ENCODE peak calls at places on chromosomes 1 and 21, in ten cellular contexts. One of them, this sample, is unnamed.

GRCh38 chr1:33358114-33358770 is 37.3 kb upstream of the A3GALT2 start:
- DNase-seq in A549: no peak
- DNase-seq in CD4-positive, CD25-positive, alpha-beta regulatory T cell: no peak
- DNase-seq in GM12865: no peak
- DNase-seq in pancreas: no peak
- DNase-seq in dorsolateral prefrontal cortex: no peak
- DNase-seq in OCI-LY7: no peak
- DNase-seq in right atrium auricular region: no peak
- DNase-seq in ascending aorta: no peak
- DNase-seq in CD8-positive, alpha-beta memory T cell: no peak
- DNase-seq in this sample: no peak

GRCh38 chr1:236507022-236507700 is 16.6 kb upstream of the LGALS8 start:
- DNase-seq in A549: no peak
- DNase-seq in CD4-positive, CD25-positive, alpha-beta regulatory T cell: no peak
- DNase-seq in GM12865: no peak
- DNase-seq in pancreas: no peak
- DNase-seq in dorsolateral prefrontal cortex: no peak
- DNase-seq in OCI-LY7: no peak
- DNase-seq in right atrium auricular region: no peak
- DNase-seq in ascending aorta: no peak
- DNase-seq in CD8-positive, alpha-beta memory T cell: no peak
- DNase-seq in this sample: no peak

GRCh38 chr1:182599339-182599738 is 4.8 kb downstream of the RGS16 start:
- DNase-seq in A549: no peak
- DNase-seq in CD4-positive, CD25-positive, alpha-beta regulatory T cell: no peak
- DNase-seq in GM12865: peak
- DNase-seq in pancreas: no peak
- DNase-seq in dorsolateral prefrontal cortex: no peak
- DNase-seq in OCI-LY7: peak
- DNase-seq in right atrium auricular region: no peak
- DNase-seq in ascending aorta: no peak
- DNase-seq in CD8-positive, alpha-beta memory T cell: no peak
- DNase-seq in this sample: no peak

GRCh38 chr1:48234086-48234485 is 11.6 kb downstream of the SLC5A9 start:
- DNase-seq in A549: no peak
- DNase-seq in CD4-positive, CD25-positive, alpha-beta regulatory T cell: no peak
- DNase-seq in GM12865: no peak
- DNase-seq in pancreas: no peak
- DNase-seq in dorsolateral prefrontal cortex: no peak
- DNase-seq in OCI-LY7: no peak
- DNase-seq in right atrium auricular region: peak
- DNase-seq in ascending aorta: no peak
- DNase-seq in CD8-positive, alpha-beta memory T cell: no peak
- DNase-seq in this sample: no peak

GRCh38 chr1:229887043-229887822 is 179.8 kb upstream of the GALNT2 start:
- DNase-seq in A549: peak
- DNase-seq in CD4-positive, CD25-positive, alpha-beta regulatory T cell: no peak
- DNase-seq in GM12865: no peak
- DNase-seq in pancreas: no peak
- DNase-seq in dorsolateral prefrontal cortex: no peak
- DNase-seq in OCI-LY7: no peak
- DNase-seq in right atrium auricular region: peak
- DNase-seq in ascending aorta: no peak
- DNase-seq in CD8-positive, alpha-beta memory T cell: no peak
- DNase-seq in this sample: no peak

GRCh38 chr1:19765623-19766022 is 34.1 kb downstream of the TMCO4 start:
- DNase-seq in A549: peak
- DNase-seq in CD4-positive, CD25-positive, alpha-beta regulatory T cell: no peak
- DNase-seq in GM12865: no peak
- DNase-seq in pancreas: no peak
- DNase-seq in dorsolateral prefrontal cortex: no peak
- DNase-seq in OCI-LY7: no peak
- DNase-seq in right atrium auricular region: no peak
- DNase-seq in ascending aorta: no peak
- DNase-seq in CD8-positive, alpha-beta memory T cell: no peak
- DNase-seq in this sample: no peak

GRCh38 chr1:36729289-36729688 is 246.6 kb upstream of the CSF3R start:
- DNase-seq in A549: no peak
- DNase-seq in CD4-positive, CD25-positive, alpha-beta regulatory T cell: no peak
- DNase-seq in GM12865: no peak
- DNase-seq in pancreas: no peak
- DNase-seq in dorsolateral prefrontal cortex: no peak
- DNase-seq in OCI-LY7: no peak
- DNase-seq in right atrium auricular region: no peak
- DNase-seq in ascending aorta: no peak
- DNase-seq in CD8-positive, alpha-beta memory T cell: no peak
- DNase-seq in this sample: no peak

GRCh38 chr1:221161571-221162041 is 282.4 kb downstream of the HLX start:
- DNase-seq in A549: no peak
- DNase-seq in CD4-positive, CD25-positive, alpha-beta regulatory T cell: no peak
- DNase-seq in GM12865: no peak
- DNase-seq in pancreas: no peak
- DNase-seq in dorsolateral prefrontal cortex: no peak
- DNase-seq in OCI-LY7: no peak
- DNase-seq in right atrium auricular region: peak
- DNase-seq in ascending aorta: no peak
- DNase-seq in CD8-positive, alpha-beta memory T cell: no peak
- DNase-seq in this sample: no peak

GRCh38 chr21:45288441-45288841 is 746 bp upstream of the POFUT2 start:
- DNase-seq in A549: no peak
- DNase-seq in CD4-positive, CD25-positive, alpha-beta regulatory T cell: no peak
- DNase-seq in GM12865: no peak
- DNase-seq in pancreas: no peak
- DNase-seq in dorsolateral prefrontal cortex: no peak
- DNase-seq in OCI-LY7: no peak
- DNase-seq in right atrium auricular region: peak
- DNase-seq in ascending aorta: no peak
- DNase-seq in CD8-positive, alpha-beta memory T cell: no peak
- DNase-seq in this sample: no peak

GRCh38 chr21:45287438-45288391 is at the start of gene POFUT2:
- DNase-seq in A549: peak
- DNase-seq in CD4-positive, CD25-positive, alpha-beta regulatory T cell: peak
- DNase-seq in GM12865: peak
- DNase-seq in pancreas: peak
- DNase-seq in dorsolateral prefrontal cortex: peak
- DNase-seq in OCI-LY7: peak
- DNase-seq in right atrium auricular region: peak
- DNase-seq in ascending aorta: peak
- DNase-seq in CD8-positive, alpha-beta memory T cell: peak
- DNase-seq in this sample: peak

GRCh38 chr21:45289134-45289533 is 1.4 kb upstream of the POFUT2 start:
- DNase-seq in A549: no peak
- DNase-seq in CD4-positive, CD25-positive, alpha-beta regulatory T cell: no peak
- DNase-seq in GM12865: no peak
- DNase-seq in pancreas: no peak
- DNase-seq in dorsolateral prefrontal cortex: no peak
- DNase-seq in OCI-LY7: no peak
- DNase-seq in right atrium auricular region: peak
- DNase-seq in ascending aorta: no peak
- DNase-seq in CD8-positive, alpha-beta memory T cell: no peak
- DNase-seq in this sample: no peak

GRCh38 chr21:45285266-45285931 is 2.3 kb downstream of the POFUT2 start:
- DNase-seq in A549: no peak
- DNase-seq in CD4-positive, CD25-positive, alpha-beta regulatory T cell: no peak
- DNase-seq in GM12865: no peak
- DNase-seq in pancreas: no peak
- DNase-seq in dorsolateral prefrontal cortex: no peak
- DNase-seq in OCI-LY7: no peak
- DNase-seq in right atrium auricular region: no peak
- DNase-seq in ascending aorta: no peak
- DNase-seq in CD8-positive, alpha-beta memory T cell: no peak
- DNase-seq in this sample: no peak

DNA sequence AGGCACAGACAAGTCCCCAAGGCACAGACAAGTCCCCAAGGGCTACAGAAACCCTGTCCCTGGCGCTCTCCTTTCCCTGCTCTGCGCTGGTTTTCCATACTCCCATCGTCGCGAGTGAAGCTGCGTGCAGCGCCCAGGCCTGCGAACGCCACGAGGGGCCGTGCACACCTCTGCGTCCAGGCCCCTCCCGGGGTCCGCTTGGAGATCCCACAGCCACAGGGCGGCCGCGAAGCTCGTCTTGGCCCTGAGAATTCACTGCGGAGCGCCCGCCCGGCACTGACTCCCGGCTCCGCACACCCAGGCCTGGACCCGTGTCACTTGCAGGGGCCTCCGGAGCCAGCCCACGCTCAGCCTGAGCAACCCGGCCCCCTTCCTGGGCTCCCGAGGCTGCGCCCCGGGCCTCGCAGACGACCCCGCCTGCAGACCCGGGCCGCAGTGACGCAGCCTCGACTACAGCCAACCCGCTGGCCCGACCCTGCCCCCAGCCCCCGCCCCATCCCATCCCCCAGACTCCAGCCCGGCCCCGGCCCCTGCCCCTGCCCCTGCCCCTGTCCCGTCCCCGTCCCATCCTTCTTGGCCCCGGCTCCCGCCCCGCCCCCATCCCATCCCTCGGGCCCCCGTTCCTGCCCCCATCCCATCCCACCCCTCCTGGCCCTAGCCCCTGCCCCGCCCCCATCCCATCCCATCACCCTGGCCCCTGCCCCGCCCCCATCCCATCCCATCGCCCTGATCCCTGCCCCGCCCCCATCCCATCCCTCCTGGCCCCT is 841 bp downstream of the POFUT2 start:
- DNase-seq in A549: no peak
- DNase-seq in CD4-positive, CD25-positive, alpha-beta regulatory T cell: no peak
- DNase-seq in GM12865: no peak
- DNase-seq in pancreas: no peak
- DNase-seq in dorsolateral prefrontal cortex: no peak
- DNase-seq in OCI-LY7: no peak
- DNase-seq in right atrium auricular region: no peak
- DNase-seq in ascending aorta: no peak
- DNase-seq in CD8-positive, alpha-beta memory T cell: no peak
- DNase-seq in this sample: no peak
- H3K4me3 ChIP-seq in A549: peak
- H3K4me3 ChIP-seq in CD4-positive, CD25-positive, alpha-beta regulatory T cell: peak
- H3K4me3 ChIP-seq in GM12865: peak
- H3K4me3 ChIP-seq in pancreas: peak
- H3K4me3 ChIP-seq in dorsolateral prefrontal cortex: peak
- H3K4me3 ChIP-seq in OCI-LY7: peak
- H3K4me3 ChIP-seq in right atrium auricular region: peak
- H3K4me3 ChIP-seq in ascending aorta: peak
- H3K4me3 ChIP-seq in CD8-positive, alpha-beta memory T cell: no peak
- H3K4me3 ChIP-seq in this sample: peak

GRCh38 chr1:210751911-210752310 is 382.0 kb downstream of the KCNH1 start:
- DNase-seq in A549: no peak
- DNase-seq in CD4-positive, CD25-positive, alpha-beta regulatory T cell: no peak
- DNase-seq in GM12865: no peak
- DNase-seq in pancreas: no peak
- DNase-seq in dorsolateral prefrontal cortex: no peak
- DNase-seq in OCI-LY7: no peak
- DNase-seq in right atrium auricular region: no peak
- DNase-seq in ascending aorta: no peak
- DNase-seq in CD8-positive, alpha-beta memory T cell: no peak
- DNase-seq in this sample: no peak

GRCh38 chr1:210758261-210758660 is 375.7 kb downstream of the KCNH1 start:
- DNase-seq in A549: no peak
- DNase-seq in CD4-positive, CD25-positive, alpha-beta regulatory T cell: no peak
- DNase-seq in GM12865: no peak
- DNase-seq in pancreas: no peak
- DNase-seq in dorsolateral prefrontal cortex: no peak
- DNase-seq in OCI-LY7: no peak
- DNase-seq in right atrium auricular region: peak
- DNase-seq in ascending aorta: no peak
- DNase-seq in CD8-positive, alpha-beta memory T cell: no peak
- DNase-seq in this sample: no peak

GRCh38 chr1:210755991-210756669 is 377.8 kb downstream of the KCNH1 start:
- DNase-seq in A549: no peak
- DNase-seq in CD4-positive, CD25-positive, alpha-beta regulatory T cell: no peak
- DNase-seq in GM12865: no peak
- DNase-seq in pancreas: no peak
- DNase-seq in dorsolateral prefrontal cortex: no peak
- DNase-seq in OCI-LY7: no peak
- DNase-seq in right atrium auricular region: no peak
- DNase-seq in ascending aorta: no peak
- DNase-seq in CD8-positive, alpha-beta memory T cell: no peak
- DNase-seq in this sample: no peak

GRCh38 chr1:210757677-210758076 is 376.3 kb downstream of the KCNH1 start:
- DNase-seq in A549: no peak
- DNase-seq in CD4-positive, CD25-positive, alpha-beta regulatory T cell: no peak
- DNase-seq in GM12865: no peak
- DNase-seq in pancreas: no peak
- DNase-seq in dorsolateral prefrontal cortex: no peak
- DNase-seq in OCI-LY7: no peak
- DNase-seq in right atrium auricular region: no peak
- DNase-seq in ascending aorta: no peak
- DNase-seq in CD8-positive, alpha-beta memory T cell: no peak
- DNase-seq in this sample: no peak

DNA sequence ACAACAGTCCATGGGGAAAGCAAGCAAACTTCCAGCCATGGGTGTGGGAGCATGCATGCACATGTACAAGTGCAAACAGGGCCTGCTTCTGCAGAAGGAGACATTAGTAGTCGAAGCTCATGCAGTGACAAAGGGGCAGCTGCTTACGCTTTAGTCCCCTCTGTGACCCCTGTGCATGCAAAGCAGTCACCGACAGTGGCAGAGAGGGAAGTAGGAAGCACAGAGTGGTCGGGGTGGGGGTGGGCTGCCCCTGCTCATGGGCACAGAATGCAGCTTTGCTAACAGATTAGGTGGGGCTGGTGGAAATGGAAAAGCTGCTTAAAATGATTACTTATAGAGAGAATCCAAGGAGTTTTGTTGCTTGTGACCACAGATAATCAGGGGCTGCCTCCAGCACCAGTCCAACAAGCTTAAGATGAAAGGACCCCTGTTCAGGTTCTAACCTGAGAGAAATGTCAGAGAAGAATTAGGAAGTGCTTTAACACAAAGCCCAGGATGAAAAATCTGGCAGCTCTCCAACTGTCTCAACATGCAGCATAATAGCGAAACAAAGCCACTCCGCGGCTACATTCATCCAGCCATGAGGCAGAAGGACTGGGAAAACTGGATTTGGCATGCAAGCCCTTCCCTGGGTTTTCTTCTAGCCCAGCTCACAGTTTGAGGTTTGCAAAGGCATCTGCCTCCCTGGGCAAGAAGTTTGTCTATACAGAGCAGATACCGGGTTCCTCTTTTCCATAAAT is 378.8 kb downstream of the KCNH1 start:
- DNase-seq in A549: no peak
- DNase-seq in CD4-positive, CD25-positive, alpha-beta regulatory T cell: no peak
- DNase-seq in GM12865: no peak
- DNase-seq in pancreas: no peak
- DNase-seq in dorsolateral prefrontal cortex: no peak
- DNase-seq in OCI-LY7: no peak
- DNase-seq in right atrium auricular region: no peak
- DNase-seq in ascending aorta: no peak
- DNase-seq in CD8-positive, alpha-beta memory T cell: no peak
- DNase-seq in this sample: peak
- H3K4me3 ChIP-seq in A549: no peak
- H3K4me3 ChIP-seq in CD4-positive, CD25-positive, alpha-beta regulatory T cell: no peak
- H3K4me3 ChIP-seq in GM12865: no peak
- H3K4me3 ChIP-seq in pancreas: no peak
- H3K4me3 ChIP-seq in dorsolateral prefrontal cortex: no peak
- H3K4me3 ChIP-seq in OCI-LY7: no peak
- H3K4me3 ChIP-seq in right atrium auricular region: no peak
- H3K4me3 ChIP-seq in ascending aorta: no peak
- H3K4me3 ChIP-seq in CD8-positive, alpha-beta memory T cell: no peak
- H3K4me3 ChIP-seq in this sample: no peak

GRCh38 chr1:2233997-2234761 is 6.1 kb downstream of the SKI start:
- DNase-seq in A549: peak
- DNase-seq in CD4-positive, CD25-positive, alpha-beta regulatory T cell: peak
- DNase-seq in GM12865: peak
- DNase-seq in pancreas: peak
- DNase-seq in dorsolateral prefrontal cortex: no peak
- DNase-seq in OCI-LY7: no peak
- DNase-seq in right atrium auricular region: peak
- DNase-seq in ascending aorta: peak
- DNase-seq in CD8-positive, alpha-beta memory T cell: peak
- DNase-seq in this sample: no peak
- H3K4me3 ChIP-seq in A549: peak
- H3K4me3 ChIP-seq in CD4-positive, CD25-positive, alpha-beta regulatory T cell: peak
- H3K4me3 ChIP-seq in GM12865: no peak
- H3K4me3 ChIP-seq in pancreas: peak
- H3K4me3 ChIP-seq in dorsolateral prefrontal cortex: peak
- H3K4me3 ChIP-seq in OCI-LY7: no peak
- H3K4me3 ChIP-seq in right atrium auricular region: peak
- H3K4me3 ChIP-seq in ascending aorta: peak
- H3K4me3 ChIP-seq in CD8-positive, alpha-beta memory T cell: peak
- H3K4me3 ChIP-seq in this sample: no peak

GRCh38 chr21:42222386-42222785 is 3.4 kb downstream of the ABCG1 start:
- DNase-seq in A549: no peak
- DNase-seq in CD4-positive, CD25-positive, alpha-beta regulatory T cell: no peak
- DNase-seq in GM12865: no peak
- DNase-seq in pancreas: no peak
- DNase-seq in dorsolateral prefrontal cortex: no peak
- DNase-seq in OCI-LY7: no peak
- DNase-seq in right atrium auricular region: no peak
- DNase-seq in ascending aorta: no peak
- DNase-seq in CD8-positive, alpha-beta memory T cell: no peak
- DNase-seq in this sample: no peak

GRCh38 chr21:42221581-42222345 is 2.8 kb downstream of the ABCG1 start:
- DNase-seq in A549: no peak
- DNase-seq in CD4-positive, CD25-positive, alpha-beta regulatory T cell: no peak
- DNase-seq in GM12865: no peak
- DNase-seq in pancreas: no peak
- DNase-seq in dorsolateral prefrontal cortex: no peak
- DNase-seq in OCI-LY7: no peak
- DNase-seq in right atrium auricular region: no peak
- DNase-seq in ascending aorta: no peak
- DNase-seq in CD8-positive, alpha-beta memory T cell: no peak
- DNase-seq in this sample: no peak

GRCh38 chr21:42220138-42220701 is 1.3 kb downstream of the ABCG1 start:
- DNase-seq in A549: peak
- DNase-seq in CD4-positive, CD25-positive, alpha-beta regulatory T cell: peak
- DNase-seq in GM12865: peak
- DNase-seq in pancreas: no peak
- DNase-seq in dorsolateral prefrontal cortex: no peak
- DNase-seq in OCI-LY7: peak
- DNase-seq in right atrium auricular region: peak
- DNase-seq in ascending aorta: no peak
- DNase-seq in CD8-positive, alpha-beta memory T cell: peak
- DNase-seq in this sample: no peak

GRCh38 chr21:42218836-42219605 is at the start of gene ABCG1:
- DNase-seq in A549: no peak
- DNase-seq in CD4-positive, CD25-positive, alpha-beta regulatory T cell: peak
- DNase-seq in GM12865: no peak
- DNase-seq in pancreas: peak
- DNase-seq in dorsolateral prefrontal cortex: peak
- DNase-seq in OCI-LY7: peak
- DNase-seq in right atrium auricular region: no peak
- DNase-seq in ascending aorta: no peak
- DNase-seq in CD8-positive, alpha-beta memory T cell: peak
- DNase-seq in this sample: no peak

DNA sequence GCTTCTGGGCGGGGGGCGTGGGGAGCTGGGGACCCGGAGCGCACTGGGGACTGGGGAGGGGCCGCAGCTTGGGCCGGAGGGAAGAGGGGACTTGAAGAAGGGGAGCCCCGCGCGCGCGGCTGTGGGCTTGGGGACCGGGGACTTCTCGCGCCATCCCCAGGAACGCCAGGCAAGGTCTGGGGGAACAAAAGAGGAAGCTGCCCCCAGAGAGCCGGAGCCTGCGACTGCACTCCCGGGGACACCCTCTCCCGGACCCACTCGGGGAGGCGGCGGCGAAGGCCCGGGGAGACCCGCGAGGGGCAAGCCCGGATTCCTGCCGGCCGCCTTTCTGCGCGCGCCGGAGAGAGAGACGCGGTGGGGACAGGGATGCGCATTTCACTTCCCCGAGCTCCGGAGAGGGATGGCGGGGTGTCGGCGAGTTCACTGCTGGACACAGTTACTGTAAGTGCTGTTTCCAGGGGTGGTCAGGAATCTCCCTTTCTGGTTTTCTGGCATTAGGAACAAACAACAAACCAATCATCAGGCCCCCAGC is 732 bp downstream of the ABCG1 start:
- DNase-seq in A549: no peak
- DNase-seq in CD4-positive, CD25-positive, alpha-beta regulatory T cell: no peak
- DNase-seq in GM12865: no peak
- DNase-seq in pancreas: peak
- DNase-seq in dorsolateral prefrontal cortex: no peak
- DNase-seq in OCI-LY7: peak
- DNase-seq in right atrium auricular region: no peak
- DNase-seq in ascending aorta: no peak
- DNase-seq in CD8-positive, alpha-beta memory T cell: no peak
- DNase-seq in this sample: no peak
- H3K4me3 ChIP-seq in A549: peak
- H3K4me3 ChIP-seq in CD4-positive, CD25-positive, alpha-beta regulatory T cell: peak
- H3K4me3 ChIP-seq in GM12865: peak
- H3K4me3 ChIP-seq in pancreas: peak
- H3K4me3 ChIP-seq in dorsolateral prefrontal cortex: peak
- H3K4me3 ChIP-seq in OCI-LY7: peak
- H3K4me3 ChIP-seq in right atrium auricular region: peak
- H3K4me3 ChIP-seq in ascending aorta: peak
- H3K4me3 ChIP-seq in CD8-positive, alpha-beta memory T cell: peak
- H3K4me3 ChIP-seq in this sample: no peak